ENCODE peak calls at places on chromosomes 6 and 20, in four cellular contexts. C, G, U and V are unnamed samples. For H3K27me3, the result is how much of the 10 kb centered on the place peaks cover.

GRCh38 chr20:14687317-14687716 is 349.9 kb upstream of the FLRT3 start:
- DNase-seq in C (no peak), U (no peak), G (no peak), V (no peak)

GRCh38 chr20:57896017-57896416 is 186.2 kb upstream of the PMEPA1 start:
- DNase-seq in C (no peak), U (no peak), G (no peak), V (no peak)

GRCh38 chr6:48701572-48701971 is 590.6 kb upstream of the PTCHD4 start:
- DNase-seq in G (no peak), U (no peak), C (no peak), V (no peak)

GRCh38 chr20:54138427-54138826 is 35.4 kb downstream of the CYP24A1 start:
- DNase-seq in G (no peak), U (no peak), C (no peak), V (no peak)

GRCh38 chr6:30719356-30719755 is 796 bp upstream of the TUBB start:
- DNase-seq in G (no peak), C (no peak), U (no peak), V (no peak)

GRCh38 chr6:128112494-128112893 is 211.6 kb upstream of the THEMIS start:
- DNase-seq in U (no peak), C (no peak), G (no peak), V (no peak)

GRCh38 chr6:37798436-37799262 is 20.9 kb upstream of the ZFAND3 start:
- DNase-seq in G (no peak), C (no peak), U (no peak), V (no peak)

GRCh38 chr6:30957716-30958115 is 16.9 kb downstream of the MUCL3 start:
- DNase-seq in U (no peak), C (no peak), G (no peak), V (no peak)

GRCh38 chr6:87660226-87660886 is 41.7 kb downstream of the AKIRIN2 start:
- DNase-seq in C (no peak), G (no peak), U (no peak), V (no peak)

GRCh38 chr6:2127484-2127911 is 117.9 kb downstream of the GMDS start:
- DNase-seq in U (peak), G (no peak), C (no peak), V (no peak)

GRCh38 chr6:107435798-107436197 is 23.6 kb downstream of the PDSS2 start:
- DNase-seq in G (no peak), C (no peak), U (no peak), V (no peak)

GRCh38 chr20:60057866-60058807 is 99.9 kb downstream of the CDH26 start:
- DNase-seq in C (no peak), U (peak), G (no peak), V (no peak)

GRCh38 chr6:63683071-63683603 is 47.5 kb downstream of the PHF3 start:
- DNase-seq in G (no peak), U (no peak), C (no peak), V (no peak)

GRCh38 chr6:53546256-53546655 is 1.4 kb upstream of the GCLC start:
- DNase-seq in G (no peak), U (no peak), C (no peak), V (no peak)

GRCh38 chr20:62030834-62031434 is 34.7 kb downstream of the TAF4 start:
- DNase-seq in C (no peak), G (peak), U (peak), V (no peak)

GRCh38 chr6:112560651-112561050 is 213.5 kb downstream of the RFPL4B start:
- DNase-seq in C (no peak), G (no peak), U (no peak), V (no peak)

GRCh38 chr6:33079575-33079974 is 3.8 kb downstream of the HLA-DPB1 start:
- DNase-seq in G (no peak), U (no peak), C (no peak), V (no peak)

GRCh38 chr6:33078919-33079521 is 3.2 kb downstream of the HLA-DPB1 start:
- DNase-seq in G (no peak), C (no peak), U (no peak), V (no peak)

GRCh38 chr6:33082702-33083101 is 6.9 kb downstream of the HLA-DPB1 start:
- DNase-seq in C (peak), G (peak), U (no peak), V (no peak)

GRCh38 chr6:33080127-33081089 is 4.6 kb downstream of the HLA-DPB1 start:
- DNase-seq in G (no peak), C (no peak), U (peak), V (no peak)

DNA sequence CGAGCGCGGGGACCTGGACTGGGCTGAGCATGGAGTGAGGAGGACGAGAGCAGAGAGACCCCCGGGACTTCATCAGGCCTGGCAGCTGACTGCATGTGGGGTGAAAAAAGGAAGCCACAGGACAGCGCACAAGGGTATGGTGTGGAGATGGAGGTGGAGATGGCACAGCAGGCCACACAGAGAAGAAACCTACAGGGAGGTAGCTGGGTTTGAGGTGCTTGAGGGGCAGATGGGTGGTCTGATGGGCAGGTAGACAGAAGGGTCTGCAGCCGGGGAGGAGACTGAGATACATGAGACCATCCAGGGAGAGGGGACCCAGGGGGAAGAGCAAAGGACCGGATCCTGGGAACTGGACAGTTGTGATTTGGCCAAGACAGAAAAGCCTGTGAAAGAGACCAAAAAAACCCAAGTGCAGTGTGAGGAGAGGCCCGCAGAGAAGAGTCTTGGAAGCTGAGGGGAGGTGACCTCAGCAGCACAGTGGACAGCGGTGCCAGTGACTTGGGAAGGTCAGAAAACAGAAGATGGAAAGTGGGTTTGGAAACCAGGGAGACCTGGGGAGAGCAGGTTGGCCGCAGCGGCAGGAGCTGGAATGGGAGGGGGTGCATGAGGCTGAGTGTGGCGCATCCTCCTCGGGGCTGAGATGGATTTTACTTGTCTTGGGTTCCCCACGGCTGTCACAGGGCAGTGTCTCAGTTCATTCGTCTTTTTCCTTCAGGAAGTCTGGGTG is 5.5 kb downstream of the HLA-DPB1 start:
- DNase-seq in C (no peak), U (no peak), G (no peak), V (no peak)
- H3K27me3 ChIP-seq in C (under half), U (under half), G (under half), V (under half)

DNA sequence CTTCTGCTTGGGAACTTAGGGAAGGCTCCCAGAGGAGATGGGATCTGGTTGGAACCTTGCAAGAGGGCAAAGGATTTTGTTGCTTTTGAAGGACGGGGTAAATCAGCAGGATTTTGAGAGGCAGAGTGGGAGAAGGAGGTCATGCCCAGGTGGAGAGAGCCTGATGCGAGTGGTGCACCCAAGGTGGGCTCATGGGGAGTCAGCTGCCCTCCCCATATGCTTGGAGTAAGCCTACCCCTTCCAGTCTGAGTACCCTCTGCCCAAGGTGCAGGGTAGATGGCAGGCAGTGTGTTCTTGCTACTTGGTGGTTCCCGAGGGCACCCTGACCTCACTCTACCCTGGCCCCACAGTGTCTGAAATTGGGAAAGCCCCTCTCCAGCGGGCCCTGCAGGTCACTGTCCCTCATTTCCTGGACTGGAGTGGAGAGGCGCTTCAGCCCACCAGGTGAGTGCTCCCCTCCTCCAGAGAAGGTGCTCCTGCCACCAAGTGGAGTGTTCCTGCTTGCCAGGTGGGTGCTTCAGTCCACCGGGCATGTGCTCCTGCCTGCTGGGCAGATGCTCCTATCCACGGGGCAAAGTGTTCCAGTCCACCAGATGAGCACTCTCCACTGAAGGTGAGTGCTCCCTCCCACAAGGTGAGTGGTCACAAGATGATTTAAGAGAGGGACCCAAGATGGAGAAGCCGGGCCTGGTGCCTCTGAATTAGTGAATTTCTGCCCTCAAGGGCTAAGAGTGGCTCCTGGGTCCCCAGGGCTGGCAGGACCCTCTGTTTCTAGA is 3.4 kb downstream of the BPIFB2 start:
- DNase-seq in G (no peak), C (no peak), U (peak), V (no peak)
- H3K27me3 ChIP-seq in G (under half), C (under half), U (under half), V (under half)

GRCh38 chr6:170437719-170438401 is 115.2 kb downstream of the PSMB1 start:
- DNase-seq in C (no peak), U (no peak), G (no peak), V (no peak)
- H3K27me3 ChIP-seq in C (under half), U (under half), G (half or more), V (under half)

DNA sequence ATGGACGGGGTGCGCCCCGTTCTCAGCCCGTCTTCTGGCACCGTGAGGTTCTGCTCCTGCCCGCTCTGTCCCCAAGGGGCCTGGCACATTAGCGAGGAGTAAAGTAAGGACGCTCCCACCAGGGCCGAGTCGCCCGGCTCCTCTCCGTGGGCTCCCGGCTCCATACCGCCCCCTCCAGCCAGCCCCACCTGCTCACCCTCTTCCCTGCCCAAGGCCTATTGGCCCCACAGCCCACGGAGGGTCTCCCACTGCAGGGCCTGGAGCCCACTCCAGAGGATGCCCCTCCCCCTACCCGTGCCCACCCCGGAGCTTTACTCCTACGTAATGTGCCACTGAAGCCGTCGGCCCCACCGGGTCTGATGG is 47.5 kb upstream of the CHRNA4 start:
- DNase-seq in G (no peak), U (no peak), C (no peak), V (no peak)
- H3K27me3 ChIP-seq in G (half or more), U (under half), C (under half), V (under half)

DNA sequence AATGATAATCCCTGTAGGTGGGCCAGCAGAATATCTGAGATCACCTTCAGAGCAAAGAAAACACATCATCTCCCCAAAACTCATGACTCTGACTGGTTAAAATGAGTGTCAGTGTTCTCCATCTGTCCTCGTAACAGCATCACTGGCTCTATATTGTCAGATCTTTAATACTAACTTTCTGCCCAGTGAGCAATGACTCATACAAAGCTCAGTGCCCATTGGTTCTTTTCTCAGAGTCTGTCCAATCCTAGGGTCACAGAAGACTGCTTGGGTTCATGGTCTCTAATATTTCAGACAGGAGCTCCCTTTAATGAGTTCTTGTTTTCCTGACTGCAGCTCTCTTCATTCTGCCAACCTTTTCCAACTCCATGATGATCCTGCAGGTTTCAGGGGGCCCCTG is 36.4 kb downstream of the HLA-DPB1 start:
- DNase-seq in U (no peak), G (peak), C (no peak), V (no peak)
- H3K27me3 ChIP-seq in U (under half), G (under half), C (under half), V (under half)

DNA sequence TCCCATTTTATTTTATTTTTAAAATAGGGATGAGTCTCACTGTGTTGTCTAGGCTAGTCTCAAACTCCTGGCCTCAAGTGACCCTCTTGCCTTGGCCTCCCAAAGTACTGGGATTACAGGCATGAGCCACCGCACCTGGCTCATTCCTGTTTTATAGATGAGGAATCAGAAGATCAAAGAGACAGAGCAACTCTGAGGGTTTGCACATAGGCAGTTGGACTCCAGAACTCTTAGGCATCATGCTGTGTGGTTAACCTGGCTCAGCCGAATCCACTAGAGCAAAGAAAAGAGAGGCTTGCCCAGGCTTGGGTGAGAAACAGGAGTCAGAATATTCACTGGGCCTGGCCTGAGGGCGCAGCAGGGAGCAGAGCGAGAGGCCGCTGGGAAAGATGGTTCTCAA is 9.4 kb downstream of the MYH7B start:
- DNase-seq in U (no peak), G (no peak), C (no peak), V (no peak)
- H3K27me3 ChIP-seq in U (under half), G (under half), C (under half), V (under half)